ENCODE peak calls at places on chromosomes 7 and 10, in six cellular contexts. Q is CD8-positive, alpha-beta T cell; P is endodermal cell; V is epithelial cell of esophagus; Z is neural progenitor cell; X is upper lobe of right lung. O is an unnamed sample.

GRCh38 chr7:130272456-130273080 is 5.9 kb downstream of the CPA2 start:
- DNase-seq in Q (no peak), P (peak), V (peak), Z (peak), X (no peak), O (no peak)

GRCh38 chr7:20214787-20215669 is 2.2 kb downstream of the MACC1 start:
- DNase-seq in Q (no peak), P (no peak), V (peak), Z (no peak), X (peak), O (peak)

GRCh38 chr7:157938211-157938610 is 601.4 kb downstream of the DNAJB6 start:
- DNase-seq in Q (no peak), P (no peak), V (no peak), Z (no peak), X (no peak), O (no peak)

GRCh38 chr7:128275651-128276050 is 34.6 kb downstream of the LEP start:
- DNase-seq in Q (no peak), P (no peak), V (no peak), Z (no peak), X (peak), O (no peak)

GRCh38 chr7:106858618-106859532 is 6.2 kb upstream of the PIK3CG start:
- DNase-seq in Q (no peak), P (no peak), V (no peak), Z (no peak), X (peak), O (no peak)

GRCh38 chr7:1555813-1556540 is at the start of gene TMEM184A:
- DNase-seq in Q (no peak), P (peak), V (peak), Z (peak), X (peak), O (peak)

GRCh38 chr10:63627376-63627775 is 106.2 kb downstream of the REEP3 start:
- DNase-seq in Q (no peak), P (no peak), V (no peak), Z (no peak), X (no peak), O (no peak)

GRCh38 chr7:151062399-151063211 is 3.2 kb downstream of the SLC4A2 start:
- DNase-seq in Q (no peak), P (peak), V (peak), Z (peak), X (peak), O (no peak)

GRCh38 chr10:97690138-97690537 is 3.1 kb upstream of the AVPI1 start:
- DNase-seq in Q (no peak), P (no peak), V (peak), Z (no peak), X (no peak), O (no peak)

GRCh38 chr10:101095550-101096213 is 33.9 kb downstream of the KAZALD1 start:
- DNase-seq in Q (peak), P (peak), V (peak), Z (peak), X (peak), O (peak)

GRCh38 chr10:63630928-63631685 is 109.9 kb downstream of the REEP3 start:
- DNase-seq in Q (no peak), P (no peak), V (no peak), Z (no peak), X (no peak), O (no peak)

GRCh38 chr7:75572396-75572795 is 80.3 kb downstream of the SPDYE5 start:
- DNase-seq in Q (no peak), P (no peak), V (no peak), Z (no peak), X (no peak), O (no peak)

GRCh38 chr7:25389489-25390106 is 161.3 kb upstream of the NPVF start:
- DNase-seq in Q (no peak), P (no peak), V (peak), Z (peak), X (no peak), O (peak)

GRCh38 chr7:136053689-136054485 is 76.7 kb upstream of the MTPN start:
- DNase-seq in Q (no peak), P (no peak), V (no peak), Z (no peak), X (no peak), O (no peak)

GRCh38 chr7:151756076-151756731 is 120.7 kb downstream of the PRKAG2 start:
- DNase-seq in Q (peak), P (no peak), V (peak), Z (no peak), X (no peak), O (peak)

GRCh38 chr7:134480730-134481129 is 21.8 kb upstream of the AKR1B1 start:
- DNase-seq in Q (no peak), P (peak), V (peak), Z (no peak), X (no peak), O (no peak)

GRCh38 chr7:87530126-87530525 is 54.6 kb upstream of the ABCB4 start:
- DNase-seq in Q (no peak), P (no peak), V (no peak), Z (no peak), X (no peak), O (no peak)

GRCh38 chr10:15719062-15719898 is 442 bp downstream of the ITGA8 start:
- DNase-seq in Q (no peak), P (peak), V (no peak), Z (peak), X (no peak), O (no peak)

GRCh38 chr7:38964921-38965320 is 12.8 kb upstream of the POU6F2 start:
- DNase-seq in Q (no peak), P (no peak), V (no peak), Z (no peak), X (no peak), O (no peak)

GRCh38 chr7:143367972-143368371 is 5.5 kb upstream of the FAM131B start:
- DNase-seq in Q (no peak), P (no peak), V (peak), Z (no peak), X (no peak), O (no peak)

GRCh38 chr10:16809074-16809718 is 8.0 kb downstream of the RSU1 start:
- DNase-seq in Q (peak), P (peak), V (peak), Z (peak), X (no peak), O (peak)

GRCh38 chr10:130485241-130485957 is 349.2 kb downstream of the GLRX3 start:
- DNase-seq in Q (no peak), P (no peak), V (no peak), Z (no peak), X (no peak), O (no peak)

GRCh38 chr10:123522702-123523312 is 143.3 kb upstream of the GPR26 start:
- DNase-seq in Q (no peak), P (no peak), V (no peak), Z (no peak), X (no peak), O (peak)

GRCh38 chr10:120508393-120508792 is 51.4 kb downstream of the PLPP4 start:
- DNase-seq in Q (no peak), P (no peak), V (peak), Z (no peak), X (no peak), O (no peak)

GRCh38 chr10:86614853-86615252 is 39.5 kb upstream of the OPN4 start:
- DNase-seq in Q (no peak), P (no peak), V (no peak), Z (no peak), X (no peak), O (no peak)

DNA sequence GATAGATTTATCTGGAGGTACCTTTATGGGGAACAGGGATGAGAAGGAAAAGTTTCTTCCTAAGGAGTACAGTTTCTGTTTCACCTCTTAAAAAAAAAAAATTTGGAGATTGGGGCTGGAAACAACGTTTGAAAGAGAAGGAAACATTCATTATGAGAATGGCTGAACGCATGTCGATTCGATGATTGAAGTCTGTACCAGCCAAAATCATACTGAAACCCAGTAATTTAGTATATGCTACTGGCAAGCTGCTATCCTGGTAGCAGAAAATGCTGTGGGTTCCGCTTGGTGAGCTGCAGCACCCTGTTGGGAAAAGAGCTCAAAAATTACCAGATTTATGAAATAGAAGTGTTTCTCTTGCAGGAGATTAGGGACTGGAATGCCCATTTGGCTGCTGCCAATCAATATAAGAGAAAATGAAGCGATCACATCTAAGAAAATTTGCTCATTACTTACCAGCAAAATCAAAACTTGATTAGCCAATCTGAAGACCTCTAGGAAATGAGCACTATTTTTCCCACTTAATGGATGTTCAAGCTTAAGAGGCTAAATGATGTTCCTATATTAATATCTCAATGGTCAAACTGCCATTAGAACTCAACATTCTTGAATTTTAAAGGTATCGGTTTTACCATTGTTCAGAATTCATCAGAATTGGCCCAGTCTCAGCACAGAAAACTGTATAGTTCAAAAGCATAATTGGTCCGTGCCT is 1.1 kb upstream of the ITGB1 start:
- DNase-seq in Q (no peak), P (no peak), V (no peak), Z (no peak), X (no peak), O (peak)
- H3K4me3 ChIP-seq in Q (peak), P (peak), V (peak), Z (peak), X (peak), O (peak)

DNA sequence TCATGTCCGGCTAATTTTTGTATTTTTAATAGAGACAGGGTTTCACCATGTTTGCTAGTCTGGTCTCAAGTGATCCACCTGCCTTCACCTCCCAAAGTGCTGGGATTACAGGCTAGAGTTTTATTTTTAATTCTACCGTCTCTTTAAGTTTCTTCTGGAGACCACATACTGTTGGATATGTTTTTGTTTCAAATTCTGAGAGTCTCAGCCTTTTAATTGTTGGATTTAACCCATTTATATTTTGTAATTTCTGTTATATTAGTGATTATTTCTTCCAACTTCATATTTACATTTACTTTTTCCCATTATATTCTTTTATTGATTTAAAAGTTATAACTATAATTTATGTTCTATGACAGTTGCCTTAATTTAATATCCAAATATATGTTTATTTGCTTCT is 139.4 kb downstream of the BMS1 start:
- DNase-seq in Q (no peak), P (no peak), V (no peak), Z (no peak), X (no peak), O (no peak)
- TF ChIP-seq CTCF in Q (no peak), P (no peak), V (no peak), Z (no peak), X (no peak), O (no peak)

DNA sequence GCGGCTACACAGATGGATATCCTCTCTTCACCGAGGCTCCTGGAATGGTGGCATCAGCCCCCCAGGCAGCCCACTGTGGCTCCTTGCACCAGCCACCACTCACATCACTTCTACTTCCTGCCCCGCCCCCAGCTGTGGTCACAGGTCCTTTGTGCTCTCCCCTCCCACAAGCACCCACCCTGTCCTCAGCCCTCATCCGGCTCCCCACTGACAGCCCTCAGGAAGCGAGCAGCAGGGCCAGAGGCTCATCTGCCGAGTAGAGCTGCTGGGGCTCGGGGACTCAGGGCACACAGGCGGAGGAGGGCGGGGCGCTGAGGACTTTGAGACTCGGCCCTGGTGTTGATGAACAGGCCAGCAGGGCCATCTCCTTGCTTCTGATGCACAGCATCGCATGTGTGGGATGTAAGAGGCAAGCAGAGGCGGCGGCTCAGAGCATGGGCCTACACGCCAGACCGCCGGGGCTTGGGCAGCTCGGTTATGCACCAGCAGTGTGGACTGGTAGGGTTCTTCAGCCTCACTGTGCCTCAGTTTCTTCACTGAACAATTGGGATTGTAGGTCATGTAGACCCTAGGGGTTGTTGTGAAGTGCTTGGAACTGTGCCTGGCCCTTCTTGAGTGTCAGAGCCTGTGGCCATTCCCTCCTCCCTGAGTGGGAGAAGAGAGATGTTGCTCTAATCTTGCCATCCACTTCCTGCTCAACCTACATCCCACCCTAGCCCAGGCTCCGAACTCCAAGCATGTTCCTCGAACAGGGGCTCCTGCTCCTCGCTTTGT is at the start of gene PRF1:
- DNase-seq in Q (peak), P (peak), V (no peak), Z (no peak), X (peak), O (no peak)
- H3K4me3 ChIP-seq in Q (peak), P (no peak), V (no peak), Z (no peak), X (peak), O (no peak)

DNA sequence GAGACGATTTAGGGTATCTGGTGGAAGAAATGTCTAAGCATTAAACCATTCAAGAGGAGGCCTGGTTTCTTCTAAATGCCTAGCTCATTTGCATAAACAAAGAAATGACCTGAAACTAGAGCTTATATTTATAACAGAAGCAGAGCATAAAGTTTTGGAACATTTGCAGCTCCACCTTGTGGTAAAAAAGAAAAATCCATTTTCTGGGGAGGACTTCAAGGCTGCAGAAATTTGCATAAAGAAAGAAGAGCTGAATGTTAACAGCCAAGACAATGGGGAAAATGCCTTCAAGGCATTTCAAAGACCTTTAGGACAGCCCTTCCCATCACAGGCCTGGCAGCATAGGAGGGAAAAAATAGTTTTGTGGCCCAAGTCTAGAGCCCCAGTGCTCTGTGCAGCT is 362.0 kb downstream of the ZNF248 start:
- DNase-seq in Q (no peak), P (no peak), V (peak), Z (peak), X (no peak), O (peak)
- TF ChIP-seq CTCF in Q (no peak), P (peak), V (peak), Z (peak), X (peak), O (peak)

GRCh38 chr7:27165655-27166474 is 528 bp upstream of the HOXA9 start:
- DNase-seq in Q (no peak), P (no peak), V (no peak), Z (no peak), X (peak), O (no peak)

GRCh38 chr7:27162930-27163775 is 2.2 kb downstream of the HOXA9 start:
- DNase-seq in Q (no peak), P (no peak), V (no peak), Z (no peak), X (peak), O (no peak)

GRCh38 chr7:27163776-27164380 is 1.5 kb downstream of the HOXA9 start:
- DNase-seq in Q (no peak), P (no peak), V (no peak), Z (no peak), X (peak), O (no peak)

GRCh38 chr7:27165089-27165654 is at the start of gene HOXA9:
- DNase-seq in Q (no peak), P (no peak), V (peak), Z (no peak), X (peak), O (no peak)

DNA sequence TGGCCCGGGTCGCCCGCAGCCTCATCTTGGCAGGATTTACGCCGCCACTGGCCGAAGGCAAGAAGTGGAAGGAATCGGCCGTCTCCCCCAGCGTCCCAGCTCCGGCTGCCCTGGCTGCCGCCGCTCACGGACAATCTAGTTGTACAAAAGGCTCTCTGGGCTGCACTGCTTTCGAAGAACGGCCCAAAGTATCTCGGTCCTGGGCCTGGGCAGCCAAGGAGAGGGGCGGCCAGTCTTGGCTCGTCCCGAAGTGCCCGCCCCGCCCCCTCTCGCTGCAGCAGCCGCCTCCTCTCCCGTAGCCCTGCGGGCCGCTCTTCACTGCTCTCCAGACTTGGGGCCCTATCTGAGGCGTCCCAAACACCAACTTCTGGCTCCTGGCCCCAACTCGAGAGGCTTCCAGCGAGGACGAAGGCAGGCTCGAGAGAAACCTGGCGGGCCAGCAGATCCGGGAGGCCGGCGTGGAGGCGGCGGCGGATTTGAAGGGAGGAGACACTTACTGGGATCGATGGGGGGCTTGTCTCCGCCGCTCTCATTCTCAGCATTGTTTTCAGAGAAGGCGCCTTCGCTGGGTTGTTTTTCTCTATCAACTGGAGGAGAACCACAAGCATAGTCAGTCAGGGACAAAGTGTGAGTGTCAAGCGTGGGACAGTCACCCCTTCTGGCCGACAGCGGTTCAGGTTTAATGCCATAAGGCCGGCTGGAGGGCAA is 802 bp downstream of the HOXA9 start:
- DNase-seq in Q (no peak), P (peak), V (no peak), Z (peak), X (peak), O (no peak)
- H3K4me3 ChIP-seq in Q (no peak), P (no peak), V (no peak), Z (peak), X (peak), O (no peak)

GRCh38 chr10:67239864-67240497 is 314.1 kb downstream of the LRRTM3 start:
- DNase-seq in Q (no peak), P (no peak), V (no peak), Z (no peak), X (no peak), O (no peak)

GRCh38 chr10:67241435-67241834 is 315.6 kb downstream of the LRRTM3 start:
- DNase-seq in Q (no peak), P (no peak), V (no peak), Z (no peak), X (no peak), O (no peak)

GRCh38 chr10:67242531-67242930 is 316.7 kb downstream of the LRRTM3 start:
- DNase-seq in Q (no peak), P (no peak), V (no peak), Z (no peak), X (no peak), O (no peak)
- TF ChIP-seq CTCF in Q (no peak), P (no peak), V (no peak), Z (no peak), X (no peak), O (no peak)

GRCh38 chr10:80416401-80417098 is 8.2 kb downstream of the PRXL2A start:
- DNase-seq in Q (no peak), P (no peak), V (no peak), Z (peak), X (no peak), O (no peak)

GRCh38 chr10:80421369-80422220 is 13.2 kb downstream of the PRXL2A start:
- DNase-seq in Q (no peak), P (no peak), V (no peak), Z (no peak), X (no peak), O (peak)

GRCh38 chr10:80425901-80426300 is 17.6 kb downstream of the PRXL2A start:
- DNase-seq in Q (no peak), P (no peak), V (no peak), Z (no peak), X (no peak), O (no peak)

DNA sequence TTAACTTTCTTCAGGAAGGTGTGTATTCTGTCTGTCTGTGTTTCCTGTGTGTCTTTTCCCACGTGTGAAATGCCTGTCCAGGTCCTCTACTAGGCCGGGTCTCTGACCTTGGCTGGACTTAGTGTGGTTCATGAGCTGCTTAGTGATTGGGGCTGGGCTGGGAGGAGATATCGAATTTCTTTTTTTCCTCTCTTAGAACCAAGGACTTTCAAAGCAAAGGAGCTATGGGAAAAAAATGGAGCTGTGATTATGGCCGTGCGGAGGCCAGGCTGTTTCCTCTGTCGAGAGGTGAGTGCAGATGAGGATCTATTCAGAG is 13.8 kb downstream of the PRXL2A start:
- DNase-seq in Q (no peak), P (no peak), V (no peak), Z (no peak), X (no peak), O (no peak)
- H3K4me3 ChIP-seq in Q (no peak), P (no peak), V (no peak), Z (no peak), X (no peak), O (no peak)